ENCODE peak calls at places on chromosomes 4 and X, in six cellular contexts. W, F, A, H, S and T are unnamed samples.

GRCh38 chrX:14926471-14926870 is 53.2 kb downstream of the MOSPD2 start:
- DNase-seq in W (no peak), A (no peak), H (no peak), F (no peak), S (no peak), T (no peak)

GRCh38 chrX:127732709-127733108 is 319.5 kb downstream of the ACTRT1 start:
- DNase-seq in S (no peak), W (no peak), A (no peak), F (no peak), H (no peak), T (no peak)

GRCh38 chr4:183266386-183266785 is 53.7 kb downstream of the CLDN22 start:
- DNase-seq in H (no peak), W (no peak), A (no peak), S (no peak), F (no peak), T (no peak)

GRCh38 chr4:94406668-94407437 is 44.9 kb upstream of the PDLIM5 start:
- DNase-seq in W (peak; percentile 41), H (peak; percentile 25), S (peak; percentile 73), A (peak; percentile 19), F (no peak), T (no peak)

GRCh38 chr4:64784125-64784524 is 374.9 kb upstream of the TECRL start:
- DNase-seq in S (no peak), A (no peak), F (no peak), H (no peak), W (no peak), T (no peak)

GRCh38 chr4:108244576-108244975 is 75.8 kb upstream of the LEF1 start:
- DNase-seq in H (no peak), A (no peak), S (no peak), W (no peak), F (no peak), T (no peak)

GRCh38 chr4:62528874-62529273 is 1328.7 kb downstream of the ADGRL3 start:
- DNase-seq in F (no peak), H (no peak), S (no peak), W (no peak), A (no peak), T (no peak)

GRCh38 chr4:109214622-109215350 is 87.7 kb downstream of the COL25A1 start:
- DNase-seq in S (no peak), H (no peak), A (no peak), F (no peak), W (no peak), T (no peak)

GRCh38 chr4:145937990-145938611 is 522 bp downstream of the ZNF827 start:
- DNase-seq in A (no peak), W (no peak), S (no peak), F (no peak), H (no peak), T (peak; percentile 29)

GRCh38 chrX:24014388-24015018 is 12.5 kb downstream of the KLHL15 start:
- DNase-seq in S (no peak), A (no peak), F (no peak), H (peak; percentile 45), W (no peak), T (no peak)

GRCh38 chr4:142168181-142168580 is 531.8 kb downstream of the IL15 start:
- DNase-seq in H (no peak), W (no peak), A (no peak), S (no peak), F (no peak), T (no peak)

GRCh38 chrX:13029341-13029740 is 15.1 kb downstream of the FAM9C start:
- DNase-seq in S (no peak), A (no peak), H (no peak), W (no peak), F (no peak), T (no peak)

DNA sequence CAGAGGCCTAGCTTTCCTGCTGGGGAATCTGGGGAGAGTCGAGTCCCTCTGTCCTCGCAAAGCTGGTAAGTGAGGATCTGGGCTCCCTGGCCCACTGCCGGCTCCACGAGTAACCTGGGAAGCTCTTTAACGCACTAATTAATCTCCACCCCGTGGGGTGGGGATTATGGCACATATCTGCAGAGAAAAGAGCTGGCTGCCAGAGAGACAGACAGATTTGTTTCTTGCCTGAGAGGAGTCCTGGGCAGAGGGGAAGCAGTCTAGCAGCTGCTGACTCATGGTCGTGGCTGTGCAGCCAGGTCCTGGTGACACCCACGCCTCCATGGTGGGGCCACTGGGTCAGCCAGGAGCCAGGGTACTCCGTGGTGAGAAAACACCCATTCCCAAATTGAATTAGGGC is 14.0 kb downstream of the SORCS2 start:
- DNase-seq in W (peak; percentile 35), A (no peak), H (no peak), S (no peak), F (no peak), T (no peak)
- TF ChIP-seq POLR2A in W (no peak), A (no peak), H (no peak), S (no peak), F (no peak), T (no peak)

GRCh38 chrX:41180194-41180902 is 95.1 kb downstream of the USP9X start:
- DNase-seq in A (no peak), F (peak; percentile 1), W (peak; percentile 40), S (peak; percentile 39), H (peak; percentile 59), T (peak; percentile 16)
- TF ChIP-seq TAF1 in A (no peak), F (no peak), W (no peak), S (no peak), H (no peak), T (no peak)

DNA sequence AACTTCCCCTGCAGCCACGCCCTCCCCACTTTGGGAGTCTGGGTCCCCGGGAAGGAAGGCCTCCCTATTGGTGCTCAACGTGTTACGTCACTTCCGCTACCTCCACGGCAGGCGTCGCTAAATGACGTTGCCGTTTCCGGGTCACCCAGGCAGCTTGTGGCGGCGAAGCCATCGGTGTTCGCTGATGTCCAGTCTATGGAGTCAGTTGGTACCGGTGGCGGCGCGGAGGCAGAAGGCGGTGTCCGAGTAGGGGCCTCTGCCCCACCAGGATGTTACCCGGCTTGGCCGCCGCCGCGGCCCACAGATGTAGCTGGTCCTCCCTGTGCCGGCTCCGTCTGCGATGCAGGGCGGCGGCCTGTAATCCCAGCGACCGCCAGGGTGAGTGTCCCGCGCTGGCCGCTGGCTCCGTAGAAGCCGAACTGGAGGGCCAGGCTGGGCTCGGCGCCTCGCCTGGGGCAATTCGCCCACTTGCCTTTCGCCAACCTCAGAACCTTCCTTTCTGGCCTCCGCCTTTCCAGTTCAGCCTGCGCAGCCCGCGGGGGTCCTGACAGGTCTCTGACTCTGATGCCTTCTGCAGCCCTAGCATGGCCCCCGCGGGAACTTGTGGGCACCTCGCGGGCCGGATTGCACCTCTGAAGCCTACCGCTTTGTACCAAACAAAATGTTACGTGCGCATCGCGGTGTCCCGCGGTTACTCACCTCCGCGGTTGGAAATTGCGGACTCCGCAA is at the start of gene SLC30A9:
- DNase-seq in S (peak; percentile 92), A (peak; percentile 60), F (peak; percentile 83), W (peak; percentile 94), H (peak; percentile 82), T (peak; percentile 88)
- TF ChIP-seq POLR2A in S (peak; percentile 94), A (peak; percentile 92), F (peak; percentile 90), W (peak; percentile 94), H (peak; percentile 96), T (peak; percentile 95)

GRCh38 chrX:100494974-100495373 is 84.9 kb upstream of the PCDH19 start:
- DNase-seq in F (no peak), W (no peak), A (no peak), S (no peak), H (no peak), T (no peak)
- TF ChIP-seq TAF1 in F (no peak), W (no peak), A (no peak), S (no peak), H (no peak), T (no peak)